ENCODE peak calls at places on chromosomes 12 and 14, in seven cellular contexts. One of them, this sample, is unnamed.

GRCh38 chr14:99568567-99569560 is 35.1 kb downstream of the CCDC85C start:
- ATAC-seq in effector memory CD8-positive, alpha-beta T cell: no peak
- ATAC-seq in Right ventricle myocardium inferior: peak
- ATAC-seq in naive thymus-derived CD8-positive, alpha-beta T cell: no peak
- ATAC-seq in CD8-positive, alpha-beta T cell: no peak
- ATAC-seq in pancreas: no peak
- ATAC-seq in aorta: no peak
- ATAC-seq in this sample: peak

GRCh38 chr12:86660488-86661171 is 404.4 kb upstream of the MGAT4C start:
- ATAC-seq in CD8-positive, alpha-beta T cell: no peak
- ATAC-seq in aorta: no peak
- ATAC-seq in Right ventricle myocardium inferior: no peak
- ATAC-seq in effector memory CD8-positive, alpha-beta T cell: no peak
- ATAC-seq in naive thymus-derived CD8-positive, alpha-beta T cell: no peak
- ATAC-seq in pancreas: no peak
- ATAC-seq in this sample: no peak

GRCh38 chr12:76568130-76568529 is 8.6 kb upstream of the OSBPL8 start:
- ATAC-seq in CD8-positive, alpha-beta T cell: no peak
- ATAC-seq in pancreas: no peak
- ATAC-seq in aorta: no peak
- ATAC-seq in effector memory CD8-positive, alpha-beta T cell: no peak
- ATAC-seq in naive thymus-derived CD8-positive, alpha-beta T cell: no peak
- ATAC-seq in Right ventricle myocardium inferior: no peak
- ATAC-seq in this sample: no peak

GRCh38 chr14:98994571-98994970 is 277.4 kb downstream of the BCL11B start:
- ATAC-seq in naive thymus-derived CD8-positive, alpha-beta T cell: peak
- ATAC-seq in aorta: no peak
- ATAC-seq in effector memory CD8-positive, alpha-beta T cell: no peak
- ATAC-seq in Right ventricle myocardium inferior: no peak
- ATAC-seq in pancreas: no peak
- ATAC-seq in CD8-positive, alpha-beta T cell: no peak
- ATAC-seq in this sample: no peak

GRCh38 chr12:78887008-78887407 is 22.4 kb downstream of the SYT1 start:
- ATAC-seq in CD8-positive, alpha-beta T cell: no peak
- ATAC-seq in effector memory CD8-positive, alpha-beta T cell: no peak
- ATAC-seq in Right ventricle myocardium inferior: no peak
- ATAC-seq in aorta: no peak
- ATAC-seq in naive thymus-derived CD8-positive, alpha-beta T cell: no peak
- ATAC-seq in pancreas: no peak
- ATAC-seq in this sample: no peak

GRCh38 chr12:54262403-54262925 is 17.5 kb downstream of the CBX5 start:
- ATAC-seq in pancreas: no peak
- ATAC-seq in Right ventricle myocardium inferior: no peak
- ATAC-seq in CD8-positive, alpha-beta T cell: no peak
- ATAC-seq in naive thymus-derived CD8-positive, alpha-beta T cell: no peak
- ATAC-seq in aorta: no peak
- ATAC-seq in effector memory CD8-positive, alpha-beta T cell: no peak
- ATAC-seq in this sample: no peak

GRCh38 chr12:107014050-107014449 is 27.1 kb upstream of the MTERF2 start:
- ATAC-seq in effector memory CD8-positive, alpha-beta T cell: peak
- ATAC-seq in pancreas: peak
- ATAC-seq in aorta: no peak
- ATAC-seq in Right ventricle myocardium inferior: no peak
- ATAC-seq in CD8-positive, alpha-beta T cell: peak
- ATAC-seq in naive thymus-derived CD8-positive, alpha-beta T cell: peak
- ATAC-seq in this sample: no peak

GRCh38 chr12:65825573-65826512 is 1.6 kb downstream of the HMGA2 start:
- ATAC-seq in pancreas: peak
- ATAC-seq in CD8-positive, alpha-beta T cell: no peak
- ATAC-seq in Right ventricle myocardium inferior: peak
- ATAC-seq in aorta: peak
- ATAC-seq in effector memory CD8-positive, alpha-beta T cell: no peak
- ATAC-seq in naive thymus-derived CD8-positive, alpha-beta T cell: no peak
- ATAC-seq in this sample: no peak

GRCh38 chr14:34030864-34031263 is 80.0 kb upstream of the EGLN3 start:
- ATAC-seq in CD8-positive, alpha-beta T cell: no peak
- ATAC-seq in pancreas: peak
- ATAC-seq in aorta: peak
- ATAC-seq in effector memory CD8-positive, alpha-beta T cell: no peak
- ATAC-seq in Right ventricle myocardium inferior: peak
- ATAC-seq in naive thymus-derived CD8-positive, alpha-beta T cell: no peak
- ATAC-seq in this sample: no peak

GRCh38 chr12:19810213-19810612 is 370.9 kb downstream of the AEBP2 start:
- ATAC-seq in aorta: peak
- ATAC-seq in naive thymus-derived CD8-positive, alpha-beta T cell: no peak
- ATAC-seq in CD8-positive, alpha-beta T cell: no peak
- ATAC-seq in effector memory CD8-positive, alpha-beta T cell: no peak
- ATAC-seq in pancreas: no peak
- ATAC-seq in Right ventricle myocardium inferior: peak
- ATAC-seq in this sample: no peak

GRCh38 chr14:56590535-56590951 is 10.9 kb downstream of the TMEM260 start:
- ATAC-seq in effector memory CD8-positive, alpha-beta T cell: no peak
- ATAC-seq in CD8-positive, alpha-beta T cell: no peak
- ATAC-seq in Right ventricle myocardium inferior: peak
- ATAC-seq in aorta: no peak
- ATAC-seq in pancreas: no peak
- ATAC-seq in naive thymus-derived CD8-positive, alpha-beta T cell: no peak
- ATAC-seq in this sample: no peak

GRCh38 chr14:90087433-90087832 is 25.6 kb downstream of the KCNK13 start:
- ATAC-seq in pancreas: peak
- ATAC-seq in effector memory CD8-positive, alpha-beta T cell: peak
- ATAC-seq in aorta: no peak
- ATAC-seq in CD8-positive, alpha-beta T cell: no peak
- ATAC-seq in naive thymus-derived CD8-positive, alpha-beta T cell: no peak
- ATAC-seq in Right ventricle myocardium inferior: peak
- ATAC-seq in this sample: peak

GRCh38 chr12:116474331-116474730 is 84.8 kb upstream of the MAP1LC3B2 start:
- ATAC-seq in CD8-positive, alpha-beta T cell: no peak
- ATAC-seq in effector memory CD8-positive, alpha-beta T cell: no peak
- ATAC-seq in naive thymus-derived CD8-positive, alpha-beta T cell: no peak
- ATAC-seq in Right ventricle myocardium inferior: no peak
- ATAC-seq in pancreas: no peak
- ATAC-seq in aorta: no peak
- ATAC-seq in this sample: no peak

GRCh38 chr14:23119362-23120327 is 590 bp upstream of the CEBPE start:
- ATAC-seq in effector memory CD8-positive, alpha-beta T cell: peak
- ATAC-seq in aorta: no peak
- ATAC-seq in pancreas: no peak
- ATAC-seq in Right ventricle myocardium inferior: no peak
- ATAC-seq in CD8-positive, alpha-beta T cell: peak
- ATAC-seq in naive thymus-derived CD8-positive, alpha-beta T cell: peak
- ATAC-seq in this sample: peak

GRCh38 chr14:94360945-94361565 is 27.3 kb downstream of the SERPINA1 start:
- ATAC-seq in pancreas: no peak
- ATAC-seq in effector memory CD8-positive, alpha-beta T cell: no peak
- ATAC-seq in Right ventricle myocardium inferior: no peak
- ATAC-seq in naive thymus-derived CD8-positive, alpha-beta T cell: no peak
- ATAC-seq in CD8-positive, alpha-beta T cell: no peak
- ATAC-seq in aorta: peak
- ATAC-seq in this sample: no peak

GRCh38 chr12:11855993-11856374 is 206.5 kb downstream of the ETV6 start:
- ATAC-seq in naive thymus-derived CD8-positive, alpha-beta T cell: no peak
- ATAC-seq in effector memory CD8-positive, alpha-beta T cell: no peak
- ATAC-seq in aorta: peak
- ATAC-seq in CD8-positive, alpha-beta T cell: no peak
- ATAC-seq in pancreas: peak
- ATAC-seq in Right ventricle myocardium inferior: no peak
- ATAC-seq in this sample: no peak

GRCh38 chr14:27392153-27392552 is 794.3 kb upstream of the NOVA1 start:
- ATAC-seq in naive thymus-derived CD8-positive, alpha-beta T cell: no peak
- ATAC-seq in effector memory CD8-positive, alpha-beta T cell: no peak
- ATAC-seq in CD8-positive, alpha-beta T cell: no peak
- ATAC-seq in aorta: no peak
- ATAC-seq in Right ventricle myocardium inferior: no peak
- ATAC-seq in pancreas: no peak
- ATAC-seq in this sample: no peak

GRCh38 chr12:27780612-27781408 is 774 bp upstream of the MANSC4 start:
- ATAC-seq in naive thymus-derived CD8-positive, alpha-beta T cell: peak
- ATAC-seq in CD8-positive, alpha-beta T cell: peak
- ATAC-seq in pancreas: peak
- ATAC-seq in Right ventricle myocardium inferior: peak
- ATAC-seq in aorta: peak
- ATAC-seq in effector memory CD8-positive, alpha-beta T cell: peak
- ATAC-seq in this sample: peak

GRCh38 chr14:99955826-99956455 is 109.3 kb upstream of the EVL start:
- ATAC-seq in naive thymus-derived CD8-positive, alpha-beta T cell: no peak
- ATAC-seq in effector memory CD8-positive, alpha-beta T cell: no peak
- ATAC-seq in aorta: no peak
- ATAC-seq in pancreas: no peak
- ATAC-seq in CD8-positive, alpha-beta T cell: no peak
- ATAC-seq in Right ventricle myocardium inferior: no peak
- ATAC-seq in this sample: no peak

GRCh38 chr14:22472935-22473854 is 115.8 kb downstream of the DAD1 start:
- ATAC-seq in effector memory CD8-positive, alpha-beta T cell: peak
- ATAC-seq in pancreas: peak
- ATAC-seq in naive thymus-derived CD8-positive, alpha-beta T cell: no peak
- ATAC-seq in Right ventricle myocardium inferior: no peak
- ATAC-seq in aorta: no peak
- ATAC-seq in CD8-positive, alpha-beta T cell: no peak
- ATAC-seq in this sample: peak

GRCh38 chr12:106907411-106907810 is 48.3 kb upstream of the TMEM263 start:
- ATAC-seq in Right ventricle myocardium inferior: no peak
- ATAC-seq in naive thymus-derived CD8-positive, alpha-beta T cell: no peak
- ATAC-seq in effector memory CD8-positive, alpha-beta T cell: no peak
- ATAC-seq in CD8-positive, alpha-beta T cell: no peak
- ATAC-seq in aorta: no peak
- ATAC-seq in pancreas: no peak
- ATAC-seq in this sample: no peak

GRCh38 chr12:89372584-89373370 is 20.5 kb upstream of the DUSP6 start:
- ATAC-seq in aorta: no peak
- ATAC-seq in CD8-positive, alpha-beta T cell: no peak
- ATAC-seq in pancreas: no peak
- ATAC-seq in Right ventricle myocardium inferior: peak
- ATAC-seq in naive thymus-derived CD8-positive, alpha-beta T cell: no peak
- ATAC-seq in effector memory CD8-positive, alpha-beta T cell: no peak
- ATAC-seq in this sample: no peak

GRCh38 chr12:2824541-2824940 is 10.3 kb downstream of the NRIP2 start:
- ATAC-seq in Right ventricle myocardium inferior: no peak
- ATAC-seq in pancreas: no peak
- ATAC-seq in naive thymus-derived CD8-positive, alpha-beta T cell: no peak
- ATAC-seq in effector memory CD8-positive, alpha-beta T cell: no peak
- ATAC-seq in aorta: no peak
- ATAC-seq in CD8-positive, alpha-beta T cell: no peak
- ATAC-seq in this sample: no peak

GRCh38 chr12:48119078-48119833 is at the start of gene PFKM:
- ATAC-seq in naive thymus-derived CD8-positive, alpha-beta T cell: peak
- ATAC-seq in CD8-positive, alpha-beta T cell: peak
- ATAC-seq in Right ventricle myocardium inferior: peak
- ATAC-seq in pancreas: peak
- ATAC-seq in effector memory CD8-positive, alpha-beta T cell: peak
- ATAC-seq in aorta: peak
- ATAC-seq in this sample: peak

This sample was measured in stimulated activated memory B cell treated with anti-CD40 and anti-IgM and Interleukin-4, amounts not matched to agents 10 μg/mL and 1 μg/mL and 100 μg/mL, for 72 hours.